ENCODE peak calls at places on chromosomes 3 and 15, in nine cellular contexts. A is fibroblast of lung, L is hepatocyte, I is testis, J is left ventricle myocardium inferior, B is uterus, V is neural progenitor cell, U is pancreas, G is Panc1. C is an unnamed sample. For H3K4me1 and H3K9me3, the result is how much of the 10 kb centered on the place peaks cover.

GRCh38 chr3:25566358-25566920 is 98.3 kb downstream of the TOP2B start:
- DNase-seq in A (no peak), L (no peak), I (no peak), J (no peak), B (no peak), V (peak), U (no peak), G (no peak), C (no peak)

GRCh38 chr3:177491301-177492031 is 294.2 kb upstream of the TBL1XR1 start:
- DNase-seq in A (peak), L (no peak), I (no peak), J (no peak), B (no peak), V (no peak), U (no peak), G (no peak), C (no peak)

GRCh38 chr3:174352227-174352626 is 506.9 kb upstream of the NAALADL2 start:
- DNase-seq in A (no peak), L (no peak), I (no peak), J (no peak), B (no peak), V (no peak), U (no peak), G (no peak), C (no peak)

GRCh38 chr15:80512729-80513670 is 108.8 kb downstream of the ARNT2 start:
- DNase-seq in A (peak), L (no peak), I (peak), J (no peak), B (no peak), V (no peak), U (no peak), G (no peak), C (no peak)

GRCh38 chr3:59313365-59313764 is 263.5 kb upstream of the CFAP20DC start:
- DNase-seq in A (peak), L (peak), I (peak), J (peak), B (no peak), V (peak), U (peak), G (peak), C (no peak)

GRCh38 chr15:92087211-92087610 is 233.7 kb downstream of the SLCO3A1 start:
- DNase-seq in A (no peak), L (no peak), I (no peak), J (no peak), B (no peak), V (no peak), U (no peak), G (no peak), C (no peak)

GRCh38 chr3:123027292-123028232 is at the start of gene SEMA5B:
- DNase-seq in A (no peak), L (peak), I (peak), J (peak), B (peak), V (peak), U (peak), G (no peak), C (peak)

GRCh38 chr3:79286882-79287281 is 480.9 kb downstream of the ROBO1 start:
- DNase-seq in A (peak), L (no peak), I (no peak), J (no peak), B (no peak), V (no peak), U (no peak), G (no peak), C (no peak)

GRCh38 chr3:101017048-101017447 is 23.8 kb upstream of the ABI3BP start:
- DNase-seq in A (peak), L (no peak), I (no peak), J (no peak), B (no peak), V (no peak), U (no peak), G (no peak), C (no peak)

GRCh38 chr15:41979493-41980266 is 7.3 kb upstream of the EHD4 start:
- DNase-seq in A (no peak), L (peak), I (no peak), J (no peak), B (no peak), V (no peak), U (no peak), G (no peak), C (no peak)

GRCh38 chr3:50806806-50807205 is 132.1 kb downstream of the DOCK3 start:
- DNase-seq in A (no peak), L (peak), I (no peak), J (no peak), B (no peak), V (no peak), U (no peak), G (no peak), C (no peak)

GRCh38 chr3:105414841-105415240 is 48.1 kb downstream of the ALCAM start:
- DNase-seq in A (peak), L (peak), I (no peak), J (no peak), B (no peak), V (no peak), U (no peak), G (no peak), C (no peak)

GRCh38 chr3:48151058-48151806 is 37.0 kb downstream of the CDC25A start:
- DNase-seq in A (peak), L (peak), I (peak), J (peak), B (peak), V (peak), U (peak), G (peak), C (peak)

GRCh38 chr3:155730843-155731242 is 14.0 kb downstream of the PLCH1 start:
- DNase-seq in A (no peak), L (no peak), I (no peak), J (no peak), B (no peak), V (no peak), U (no peak), G (no peak), C (no peak)

GRCh38 chr3:97384581-97384980 is 380.0 kb upstream of the ARL6 start:
- DNase-seq in A (no peak), L (no peak), I (no peak), J (no peak), B (no peak), V (no peak), U (no peak), G (no peak), C (no peak)

GRCh38 chr3:49924683-49925082 is 4.9 kb downstream of the MON1A start:
- DNase-seq in A (peak), L (no peak), I (no peak), J (no peak), B (no peak), V (no peak), U (no peak), G (no peak), C (no peak)

GRCh38 chr3:196942915-196943277 is 568 bp upstream of the NCBP2 start:
- DNase-seq in A (no peak), L (peak), I (peak), J (no peak), B (no peak), V (no peak), U (no peak), G (no peak), C (no peak)

GRCh38 chr3:8305371-8305770 is 196.3 kb upstream of the LMCD1 start:
- DNase-seq in A (no peak), L (no peak), I (no peak), J (no peak), B (no peak), V (no peak), U (no peak), G (no peak), C (no peak)

GRCh38 chr15:51735211-51735610 is 2.2 kb downstream of the LYSMD2 start:
- DNase-seq in A (no peak), L (no peak), I (no peak), J (no peak), B (no peak), V (no peak), U (no peak), G (no peak), C (no peak)

GRCh38 chr15:65132841-65133549 is 613 bp downstream of the PDCD7 start:
- DNase-seq in A (peak), L (peak), I (peak), J (peak), B (no peak), V (peak), U (peak), G (no peak), C (peak)

GRCh38 chr3:188219147-188219546 is 65.2 kb downstream of the LPP start:
- DNase-seq in A (no peak), L (no peak), I (no peak), J (no peak), B (no peak), V (no peak), U (no peak), G (no peak), C (no peak)

GRCh38 chr3:188217681-188218080 is 63.7 kb downstream of the LPP start:
- DNase-seq in A (no peak), L (no peak), I (no peak), J (no peak), B (no peak), V (no peak), U (no peak), G (no peak), C (no peak)

GRCh38 chr3:188220988-188221818 is 67.2 kb downstream of the LPP start:
- DNase-seq in A (peak), L (no peak), I (peak), J (no peak), B (peak), V (no peak), U (no peak), G (no peak), C (peak)

GRCh38 chr3:188218571-188218970 is 64.6 kb downstream of the LPP start:
- DNase-seq in A (no peak), L (no peak), I (no peak), J (no peak), B (no peak), V (no peak), U (no peak), G (no peak), C (no peak)

GRCh38 chr3:188220097-188220788 is 66.3 kb downstream of the LPP start:
- DNase-seq in A (peak), L (no peak), I (peak), J (no peak), B (peak), V (no peak), U (no peak), G (no peak), C (no peak)
- H3K4me1 ChIP-seq in A (under half), L (half or more), I (under half), J (half or more), B (under half), V (under half), U (under half), G (under half), C (under half)

GRCh38 chr3:21436846-21437245 is 314.2 kb downstream of the ZNF385D start:
- DNase-seq in A (no peak), L (no peak), I (no peak), J (no peak), B (no peak), V (peak), U (no peak), G (no peak), C (no peak)

GRCh38 chr3:21435871-21436270 is 315.1 kb downstream of the ZNF385D start:
- DNase-seq in A (peak), L (no peak), I (no peak), J (no peak), B (no peak), V (no peak), U (no peak), G (peak), C (no peak)

GRCh38 chr3:21433751-21434150 is 317.3 kb downstream of the ZNF385D start:
- DNase-seq in A (no peak), L (no peak), I (no peak), J (no peak), B (no peak), V (no peak), U (no peak), G (no peak), C (no peak)
- H3K4me3 ChIP-seq in A (no peak), L (no peak), I (no peak), J (no peak), B (no peak), V (no peak), U (no peak), G (no peak), C (no peak)

GRCh38 chr15:48946088-48946839 is 17.5 kb downstream of the SHC4 start:
- DNase-seq in A (peak), L (peak), I (peak), J (no peak), B (no peak), V (no peak), U (no peak), G (no peak), C (no peak)
- H3K9me3 ChIP-seq in A (under half), L (under half), I (under half), J (under half), B (under half), V (under half), U (under half), G (under half), C (under half)

GRCh38 chr15:89140595-89140994 is 52.3 kb downstream of the ABHD2 start:
- DNase-seq in A (no peak), L (no peak), I (no peak), J (no peak), B (no peak), V (no peak), U (no peak), G (no peak), C (no peak)
- H3K4me1 ChIP-seq in A (under half), L (under half), I (under half), J (half or more), B (under half), V (under half), U (under half), G (under half), C (under half)

GRCh38 chr3:53166781-53167291 is 5.8 kb downstream of the PRKCD start:
- DNase-seq in A (peak), L (no peak), I (peak), J (peak), B (peak), V (no peak), U (peak), G (no peak), C (peak)

GRCh38 chr3:53167418-53168174 is 6.6 kb downstream of the PRKCD start:
- DNase-seq in A (no peak), L (no peak), I (no peak), J (no peak), B (no peak), V (peak), U (no peak), G (no peak), C (no peak)

GRCh38 chr3:53164911-53165310 is 3.9 kb downstream of the PRKCD start:
- DNase-seq in A (no peak), L (no peak), I (no peak), J (no peak), B (no peak), V (no peak), U (peak), G (no peak), C (no peak)

GRCh38 chr3:53168175-53168923 is 7.3 kb downstream of the PRKCD start:
- DNase-seq in A (no peak), L (no peak), I (no peak), J (peak), B (no peak), V (peak), U (no peak), G (no peak), C (peak)

DNA sequence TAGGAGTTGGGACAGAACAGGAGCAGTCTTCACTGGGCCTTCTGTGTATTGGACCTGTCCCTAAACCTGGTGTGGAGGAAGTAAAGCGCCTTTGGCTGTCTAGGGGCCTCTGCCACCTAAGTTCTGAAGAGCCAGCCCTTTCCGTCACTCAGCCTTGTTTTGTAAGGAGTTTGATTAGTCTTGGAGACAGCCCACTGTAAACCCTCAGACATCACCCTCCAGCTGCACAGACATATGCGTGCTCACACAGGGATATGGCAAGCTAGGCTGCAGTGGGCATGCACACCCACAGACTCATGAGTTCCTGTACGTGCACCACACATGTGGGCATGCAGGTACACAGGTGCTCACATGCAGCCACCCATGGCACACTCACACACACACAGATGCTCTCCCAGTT is 5.2 kb downstream of the PRKCD start:
- DNase-seq in A (no peak), L (no peak), I (no peak), J (no peak), B (no peak), V (no peak), U (no peak), G (no peak), C (no peak)
- H3K4me3 ChIP-seq in A (no peak), L (no peak), I (no peak), J (peak), B (no peak), V (no peak), U (no peak), G (no peak), C (no peak)

DNA sequence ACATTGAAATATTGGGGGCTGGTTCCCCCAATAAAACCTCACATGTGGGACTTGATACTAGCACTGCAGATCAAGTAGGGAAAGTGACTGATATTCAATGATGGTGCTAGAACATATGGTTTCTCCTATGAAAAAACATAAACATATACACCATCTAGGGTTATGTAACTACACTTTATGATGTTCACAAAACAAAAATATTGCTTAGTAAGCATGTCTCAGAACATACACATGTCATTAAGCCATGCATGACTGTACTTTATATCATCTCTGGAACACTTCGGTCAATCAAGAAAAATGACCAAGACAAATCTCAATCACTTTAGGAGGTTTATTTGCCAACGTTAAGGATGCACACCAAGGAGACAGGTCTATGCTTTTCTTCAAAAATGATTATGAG is 57.4 kb downstream of the ZNF717 start:
- DNase-seq in A (no peak), L (no peak), I (no peak), J (no peak), B (no peak), V (no peak), U (no peak), G (no peak), C (no peak)
- H3K9me3 ChIP-seq in A (under half), L (under half), I (under half), J (half or more), B (under half), V (under half), U (under half), G (under half), C (under half)